ENCODE peak calls at places on chromosome 20, in four cellular contexts. N, F, J and Q are unnamed samples.

GRCh38 chr20:60851826-60852704 is 400.0 kb upstream of the CDH4 start:
- DNase-seq in N (no peak), F (no peak), J (no peak), Q (no peak)

GRCh38 chr20:43987531-43987930 is 72.9 kb downstream of the TOX2 start:
- DNase-seq in N (no peak), F (no peak), J (no peak), Q (no peak)

GRCh38 chr20:36574278-36575065 is 1.1 kb downstream of the TGIF2 start:
- DNase-seq in N (peak; percentile 78), F (peak; percentile 86), J (peak; percentile 24), Q (no peak)

GRCh38 chr20:31605902-31606677 is 1.0 kb downstream of the ID1 start:
- DNase-seq in N (no peak), F (peak; percentile 79), J (no peak), Q (no peak)

GRCh38 chr20:50592282-50593004 is 82.3 kb downstream of the PTPN1 start:
- DNase-seq in N (peak; percentile 32), F (no peak), J (no peak), Q (no peak)

GRCh38 chr20:40938020-40938419 is 90.6 kb upstream of the TOP1 start:
- DNase-seq in N (no peak), F (no peak), J (no peak), Q (no peak)

GRCh38 chr20:46316984-46317684 is 8.8 kb upstream of the CDH22 start:
- DNase-seq in N (no peak), F (no peak), J (no peak), Q (no peak)

GRCh38 chr20:19022118-19022575 is 190.3 kb upstream of the SLC24A3 start:
- DNase-seq in N (no peak), F (no peak), J (no peak), Q (no peak)

GRCh38 chr20:52103469-52103910 is 88.1 kb downstream of the ZFP64 start:
- DNase-seq in N (peak; percentile 18), F (no peak), J (no peak), Q (peak; percentile 16)

GRCh38 chr20:56171087-56172012 is 77.2 kb upstream of the MC3R start:
- DNase-seq in N (no peak), F (no peak), J (no peak), Q (no peak)

GRCh38 chr20:45950330-45950646 is 15.8 kb downstream of the PCIF1 start:
- DNase-seq in N (no peak), F (no peak), J (no peak), Q (no peak)

GRCh38 chr20:2984956-2985661 is 58.3 kb upstream of the GNRH2 start:
- DNase-seq in N (peak; percentile 77), F (no peak), J (peak; percentile 28), Q (peak; percentile 64)